ENCODE peak calls at places on chromosomes 4 and X, in seven cellular contexts. I is tibial nerve, P is fibroblast of lung, Y is fibroblast of pulmonary artery, E is osteoblast, X is upper lobe of right lung, L is dorsolateral prefrontal cortex. D is an unnamed sample.

GRCh38 chr4:78464265-78464664 is 87.3 kb upstream of the ANXA3 start:
- DNase-seq in I (no peak), P (no peak), Y (no peak), E (no peak), X (no peak), L (no peak), D (no peak)

GRCh38 chr4:37392540-37393255 is 148.2 kb downstream of the NWD2 start:
- DNase-seq in I (peak), P (no peak), Y (peak), E (no peak), X (no peak), L (peak), D (no peak)

GRCh38 chr4:1748465-1748995 is 27.2 kb downstream of the TACC3 start:
- DNase-seq in I (peak), P (peak), Y (peak), E (peak), X (peak), L (peak), D (peak)

GRCh38 chr4:140423106-140423505 is 4.3 kb downstream of the CLGN start:
- DNase-seq in I (no peak), P (peak), Y (no peak), E (no peak), X (no peak), L (no peak), D (no peak)

GRCh38 chrX:71291381-71291780 is 7.9 kb downstream of the NONO start:
- DNase-seq in I (no peak), P (peak), Y (peak), E (peak), X (no peak), L (no peak), D (no peak)

GRCh38 chr4:61666248-61666647 is 466.1 kb downstream of the ADGRL3 start:
- DNase-seq in I (no peak), P (no peak), Y (no peak), E (no peak), X (no peak), L (no peak), D (no peak)

GRCh38 chr4:663046-663437 is 11.0 kb downstream of the ATP5ME start:
- DNase-seq in I (no peak), P (no peak), Y (no peak), E (peak), X (no peak), L (no peak), D (no peak)

GRCh38 chrX:58025979-58026378 is 115.7 kb upstream of the ZXDA start:
- DNase-seq in I (peak), P (peak), Y (peak), E (peak), X (no peak), L (no peak), D (peak)

GRCh38 chr4:101599620-101600019 is 190.9 kb upstream of the BANK1 start:
- DNase-seq in I (no peak), P (peak), Y (peak), E (peak), X (no peak), L (no peak), D (no peak)

GRCh38 chrX:22135171-22135711 is 103.1 kb downstream of the PHEX start:
- DNase-seq in I (no peak), P (peak), Y (peak), E (peak), X (no peak), L (no peak), D (no peak)

GRCh38 chrX:24178441-24178840 is 28.9 kb downstream of the ZFX start:
- DNase-seq in I (no peak), P (no peak), Y (no peak), E (no peak), X (no peak), L (no peak), D (peak)

GRCh38 chr4:67465032-67465762 is 80.1 kb downstream of the CENPC start:
- DNase-seq in I (no peak), P (no peak), Y (no peak), E (no peak), X (no peak), L (no peak), D (no peak)

GRCh38 chr4:186586190-186586589 is 30.8 kb upstream of the MTNR1A start:
- DNase-seq in I (no peak), P (no peak), Y (peak), E (no peak), X (no peak), L (no peak), D (no peak)

GRCh38 chrX:21972721-21973120 is 32.2 kb downstream of the SMS start:
- DNase-seq in I (no peak), P (peak), Y (peak), E (no peak), X (no peak), L (no peak), D (no peak)

GRCh38 chr4:60992037-60992436 is 208.1 kb upstream of the ADGRL3 start:
- DNase-seq in I (no peak), P (no peak), Y (peak), E (no peak), X (no peak), L (peak), D (no peak)

GRCh38 chr4:13657016-13657415 is 29.5 kb upstream of the BOD1L1 start:
- DNase-seq in I (no peak), P (no peak), Y (no peak), E (no peak), X (no peak), L (no peak), D (no peak)

GRCh38 chr4:134539729-134540231 is 338.2 kb upstream of the PABPC4L start:
- DNase-seq in I (no peak), P (no peak), Y (no peak), E (no peak), X (no peak), L (no peak), D (no peak)

GRCh38 chr4:161829631-161830030 is 334.2 kb downstream of the FSTL5 start:
- DNase-seq in I (no peak), P (no peak), Y (no peak), E (no peak), X (no peak), L (no peak), D (no peak)

GRCh38 chrX:42818151-42818921 is 40.4 kb upstream of the PPP1R2C start:
- DNase-seq in I (no peak), P (no peak), Y (no peak), E (no peak), X (no peak), L (no peak), D (peak)

GRCh38 chr4:150874386-150875226 is 140.5 kb downstream of the LRBA start:
- DNase-seq in I (no peak), P (peak), Y (peak), E (no peak), X (no peak), L (peak), D (no peak)

DNA sequence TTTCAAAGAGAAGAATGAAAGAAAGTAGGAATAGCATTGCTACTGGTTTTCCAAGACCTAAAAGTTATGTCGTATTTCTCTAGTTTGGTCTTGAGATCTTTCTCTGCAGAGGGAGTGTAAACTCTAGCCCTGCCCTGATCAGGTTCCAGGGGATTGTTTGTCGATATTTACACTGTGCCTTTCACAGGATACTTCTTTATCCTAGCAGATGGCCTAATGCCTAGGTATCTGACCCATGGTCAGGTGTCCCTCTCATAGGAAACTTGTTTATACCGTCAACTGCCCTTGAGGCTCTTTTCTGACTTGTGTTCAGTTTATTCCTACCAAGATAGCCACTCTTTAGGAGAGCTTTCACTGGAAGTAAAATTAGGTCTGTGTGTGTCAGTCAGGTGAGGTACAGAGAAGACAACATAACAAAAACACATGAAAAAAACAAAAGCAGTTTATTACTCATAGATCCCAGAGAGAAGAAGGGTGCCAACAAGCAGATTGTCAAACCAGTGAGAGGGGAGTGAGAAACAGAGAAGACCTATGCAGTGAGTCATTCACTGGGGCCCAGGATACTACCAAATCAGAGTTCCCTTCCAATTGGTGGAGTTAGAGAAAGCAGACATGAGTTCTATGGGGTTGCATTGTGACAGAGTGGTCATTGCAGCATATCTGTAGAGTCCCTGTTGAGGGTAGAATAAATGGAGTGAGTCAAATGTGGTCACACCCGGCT is 40.6 kb upstream of the THOC2 start:
- DNase-seq in I (no peak), P (no peak), Y (peak), E (no peak), X (no peak), L (no peak), D (no peak)
- H3K4me3 ChIP-seq in I (no peak), P (no peak), Y (no peak), E (no peak), X (no peak), L (no peak), D (no peak)

DNA sequence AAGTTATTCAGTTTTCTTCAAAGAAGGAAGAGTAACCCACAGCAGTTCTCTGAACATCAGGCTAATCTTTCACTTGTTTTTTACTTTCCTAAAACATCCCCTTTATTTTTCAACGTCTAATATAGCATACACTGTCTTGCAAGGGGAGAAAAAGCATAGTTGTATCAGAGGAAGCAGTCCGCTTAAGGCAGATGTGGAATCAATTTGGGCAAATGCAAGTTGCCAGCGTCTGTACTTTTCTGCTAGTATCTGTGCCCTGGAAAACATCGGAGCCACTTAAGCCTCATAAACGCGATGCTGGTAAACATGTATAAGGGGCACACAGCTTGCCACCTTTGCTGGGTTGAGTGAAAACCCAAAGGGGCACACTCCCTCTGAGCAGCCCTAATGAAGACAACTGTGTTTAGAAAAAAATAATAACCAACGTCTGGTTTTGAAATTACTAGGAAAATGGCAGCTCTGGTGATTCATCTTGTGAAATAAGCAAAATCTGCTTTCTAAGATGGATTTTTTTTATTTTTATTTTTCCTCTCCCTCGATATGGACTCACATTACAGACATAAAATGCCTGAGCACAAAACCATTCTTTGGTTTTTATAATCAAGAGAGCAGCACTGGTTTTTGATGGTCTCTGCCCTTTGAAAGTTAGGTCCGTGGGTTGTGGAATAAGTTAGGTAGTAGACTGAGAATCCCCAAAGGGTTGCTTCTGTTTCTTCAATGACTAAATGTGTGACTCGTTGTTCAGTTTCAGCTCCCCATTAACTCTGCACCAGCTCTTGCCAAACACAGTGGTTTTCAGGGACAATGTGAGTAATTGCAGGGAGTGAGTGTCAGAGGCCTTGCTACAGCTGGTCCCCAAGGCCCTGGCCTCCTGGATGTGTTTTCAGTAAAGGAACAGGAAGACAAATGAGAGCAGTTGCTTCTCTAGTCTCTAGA is 24.5 kb downstream of the SMIM20 start:
- DNase-seq in I (peak), P (peak), Y (peak), E (peak), X (no peak), L (no peak), D (no peak)
- H3K4me3 ChIP-seq in I (no peak), P (no peak), Y (no peak), E (peak), X (no peak), L (no peak), D (no peak)

GRCh38 chrX:83511208-83511607 is 3.1 kb downstream of the POU3F4 start:
- DNase-seq in I (no peak), P (no peak), Y (no peak), E (peak), X (no peak), L (no peak), D (peak)

GRCh38 chrX:83512111-83512510 is 4.0 kb downstream of the POU3F4 start:
- DNase-seq in I (no peak), P (no peak), Y (no peak), E (no peak), X (no peak), L (no peak), D (no peak)

GRCh38 chrX:83509246-83509801 is 1.2 kb downstream of the POU3F4 start:
- DNase-seq in I (no peak), P (no peak), Y (no peak), E (peak), X (no peak), L (no peak), D (peak)

GRCh38 chrX:83508526-83509245 is 596 bp downstream of the POU3F4 start:
- DNase-seq in I (no peak), P (no peak), Y (no peak), E (peak), X (peak), L (no peak), D (peak)

GRCh38 chrX:83510466-83511181 is 2.5 kb downstream of the POU3F4 start:
- DNase-seq in I (no peak), P (no peak), Y (no peak), E (peak), X (no peak), L (no peak), D (peak)
- H3K4me3 ChIP-seq in I (no peak), P (no peak), Y (no peak), E (no peak), X (no peak), L (peak), D (peak)

DNA sequence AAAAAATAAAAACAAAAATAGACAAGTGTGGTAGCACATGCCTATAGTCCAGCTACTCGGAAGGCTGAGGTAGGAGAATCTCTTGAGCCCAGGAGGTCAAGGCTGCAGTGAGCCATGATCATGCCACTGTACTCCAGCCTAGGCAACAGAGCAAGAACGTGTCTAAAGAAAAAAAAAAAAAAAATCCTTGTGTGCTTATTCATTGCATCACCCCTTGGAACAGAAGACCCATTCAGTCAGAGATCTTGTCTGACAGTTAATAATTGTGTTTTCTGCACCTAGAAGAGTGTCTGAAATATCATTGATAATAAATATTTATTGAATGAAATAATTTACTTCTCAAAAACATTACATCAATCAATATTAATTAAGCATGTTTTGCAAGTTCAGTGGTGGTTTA is 97.4 kb upstream of the TBL1X start:
- DNase-seq in I (no peak), P (no peak), Y (no peak), E (no peak), X (no peak), L (no peak), D (no peak)
- H3K4me3 ChIP-seq in I (no peak), P (no peak), Y (no peak), E (no peak), X (no peak), L (no peak), D (no peak)

GRCh38 chrX:139692506-139692849 is 15.5 kb downstream of the MCF2 start:
- DNase-seq in I (no peak), P (no peak), Y (no peak), E (no peak), X (no peak), L (no peak), D (peak)
- H3K4me3 ChIP-seq in I (no peak), P (peak), Y (peak), E (peak), X (peak), L (peak), D (peak)

GRCh38 chrX:12972239-12972638 is 2.7 kb upstream of the TMSB4X start:
- DNase-seq in I (no peak), P (no peak), Y (no peak), E (no peak), X (no peak), L (no peak), D (no peak)

GRCh38 chrX:12974217-12974796 is 603 bp upstream of the TMSB4X start:
- DNase-seq in I (peak), P (peak), Y (peak), E (peak), X (peak), L (no peak), D (peak)

GRCh38 chrX:12973561-12974216 is 1.2 kb upstream of the TMSB4X start:
- DNase-seq in I (no peak), P (no peak), Y (no peak), E (no peak), X (peak), L (no peak), D (peak)

GRCh38 chrX:12971282-12972003 is 3.5 kb upstream of the TMSB4X start:
- DNase-seq in I (no peak), P (no peak), Y (no peak), E (no peak), X (peak), L (no peak), D (no peak)

DNA sequence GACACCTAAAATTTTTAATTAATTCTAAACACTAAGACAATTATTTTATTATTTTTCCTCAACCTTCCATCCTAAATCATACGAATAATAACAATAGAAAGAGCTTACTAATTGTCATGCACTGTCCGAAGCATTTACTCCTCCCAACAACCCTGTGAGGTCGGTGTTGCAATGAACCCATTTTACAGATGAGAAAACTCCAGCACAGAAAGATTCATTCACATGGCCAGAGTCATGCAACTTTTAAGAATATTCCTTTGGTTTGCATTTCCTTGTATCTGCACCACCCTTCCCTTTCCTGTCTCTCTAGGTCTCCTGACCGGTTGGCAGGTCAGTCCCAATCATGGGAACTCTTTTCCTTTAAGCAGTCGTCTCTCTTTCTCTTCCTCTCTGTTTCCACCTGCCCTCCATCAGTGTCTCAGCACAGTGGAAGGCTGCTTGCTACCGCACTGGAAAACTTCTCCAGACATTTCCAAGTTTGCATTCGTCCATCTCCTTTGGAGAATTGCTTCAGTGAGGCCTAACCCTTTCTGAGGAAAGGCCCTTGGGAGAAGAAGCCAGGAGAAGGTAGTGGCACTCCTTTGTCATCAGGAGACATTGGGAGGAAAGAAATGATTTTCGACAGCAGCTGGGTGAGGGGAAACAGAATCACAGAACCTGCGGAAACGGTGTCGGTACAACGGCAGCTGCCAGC is 1.9 kb upstream of the TMSB4X start:
- DNase-seq in I (no peak), P (no peak), Y (no peak), E (peak), X (no peak), L (no peak), D (no peak)
- H3K4me3 ChIP-seq in I (no peak), P (no peak), Y (no peak), E (no peak), X (peak), L (no peak), D (no peak)

GRCh38 chrX:49172280-49172780 is 632 bp downstream of the PLP2 start:
- DNase-seq in I (peak), P (peak), Y (peak), E (peak), X (peak), L (no peak), D (no peak)
- H3K4me3 ChIP-seq in I (peak), P (peak), Y (peak), E (peak), X (peak), L (peak), D (peak)

GRCh38 chrX:133265331-133265730 is 47.2 kb upstream of the TFDP3 start:
- DNase-seq in I (no peak), P (no peak), Y (no peak), E (no peak), X (peak), L (no peak), D (peak)
- H3K4me3 ChIP-seq in I (no peak), P (no peak), Y (no peak), E (no peak), X (no peak), L (no peak), D (no peak)